ENCODE peak calls at places on chromosomes 1 and 21, in five cellular contexts. One of them, this sample, is unnamed.

GRCh38 chr1:167387251-167387910 is 130.9 kb downstream of the CD247 start:
- DNase-seq in heart left ventricle: no peak
- DNase-seq in ovary: no peak
- DNase-seq in HCT116: no peak
- DNase-seq in adrenal gland: no peak
- DNase-seq in this sample: no peak

GRCh38 chr1:47523812-47524170 is 85.9 kb downstream of the FOXD2 start:
- DNase-seq in heart left ventricle: no peak
- DNase-seq in ovary: no peak
- DNase-seq in HCT116: no peak
- DNase-seq in adrenal gland: no peak
- DNase-seq in this sample: no peak

GRCh38 chr1:204192589-204193352 is 3.5 kb downstream of the KISS1 start:
- DNase-seq in heart left ventricle: no peak
- DNase-seq in ovary: no peak
- DNase-seq in HCT116: no peak
- DNase-seq in adrenal gland: no peak
- DNase-seq in this sample: no peak

GRCh38 chr1:248697907-248698306 is 4.7 kb downstream of the OR14I1 start:
- DNase-seq in heart left ventricle: no peak
- DNase-seq in ovary: no peak
- DNase-seq in HCT116: no peak
- DNase-seq in adrenal gland: no peak
- DNase-seq in this sample: no peak

GRCh38 chr1:33407750-33408436 is 23.0 kb downstream of the PHC2 start:
- DNase-seq in heart left ventricle: no peak
- DNase-seq in ovary: no peak
- DNase-seq in HCT116: no peak
- DNase-seq in adrenal gland: no peak
- DNase-seq in this sample: no peak

GRCh38 chr1:167517535-167518330 is 596 bp downstream of the CD247 start:
- DNase-seq in heart left ventricle: no peak
- DNase-seq in ovary: no peak
- DNase-seq in HCT116: no peak
- DNase-seq in adrenal gland: peak; percentile 87
- DNase-seq in this sample: no peak

GRCh38 chr1:69947837-69948236 is 257.5 kb downstream of the LRRC40 start:
- DNase-seq in heart left ventricle: no peak
- DNase-seq in ovary: no peak
- DNase-seq in HCT116: no peak
- DNase-seq in adrenal gland: no peak
- DNase-seq in this sample: no peak

GRCh38 chr1:151868404-151868980 is 15.0 kb upstream of the THEM5 start:
- DNase-seq in heart left ventricle: no peak
- DNase-seq in ovary: no peak
- DNase-seq in HCT116: no peak
- DNase-seq in adrenal gland: no peak
- DNase-seq in this sample: no peak

GRCh38 chr1:167455786-167456446 is 62.4 kb downstream of the CD247 start:
- DNase-seq in heart left ventricle: peak; percentile 50
- DNase-seq in ovary: peak; percentile 49
- DNase-seq in HCT116: no peak
- DNase-seq in adrenal gland: peak; percentile 61
- DNase-seq in this sample: no peak

GRCh38 chr1:54985556-54985955 is 5.1 kb downstream of the TMEM61 start:
- DNase-seq in heart left ventricle: no peak
- DNase-seq in ovary: peak; percentile 4
- DNase-seq in HCT116: no peak
- DNase-seq in adrenal gland: no peak
- DNase-seq in this sample: no peak

GRCh38 chr1:211948377-211948776 is 87.0 kb downstream of the INTS7 start:
- DNase-seq in heart left ventricle: no peak
- DNase-seq in ovary: no peak
- DNase-seq in HCT116: no peak
- DNase-seq in adrenal gland: no peak
- DNase-seq in this sample: no peak

GRCh38 chr1:87279966-87280535 is 48.6 kb upstream of the LMO4 start:
- DNase-seq in heart left ventricle: no peak
- DNase-seq in ovary: no peak
- DNase-seq in HCT116: peak; percentile 10
- DNase-seq in adrenal gland: no peak
- DNase-seq in this sample: no peak

GRCh38 chr1:67735806-67736627 is 51.0 kb downstream of the GADD45A start:
- DNase-seq in heart left ventricle: peak; percentile 85
- DNase-seq in ovary: peak; percentile 90
- DNase-seq in HCT116: peak; percentile 45
- DNase-seq in adrenal gland: peak; percentile 78
- DNase-seq in this sample: peak; percentile 20

GRCh38 chr21:43360441-43361126 is 66.3 kb downstream of the SIK1 start:
- DNase-seq in heart left ventricle: no peak
- DNase-seq in ovary: no peak
- DNase-seq in HCT116: no peak
- DNase-seq in adrenal gland: no peak
- DNase-seq in this sample: no peak

GRCh38 chr1:85361606-85362005 is 85.2 kb upstream of the BCL10 start:
- DNase-seq in heart left ventricle: no peak
- DNase-seq in ovary: no peak
- DNase-seq in HCT116: no peak
- DNase-seq in adrenal gland: no peak
- DNase-seq in this sample: no peak

GRCh38 chr1:39213511-39214002 is 9.1 kb downstream of the MACF1 start:
- DNase-seq in heart left ventricle: no peak
- DNase-seq in ovary: no peak
- DNase-seq in HCT116: no peak
- DNase-seq in adrenal gland: no peak
- DNase-seq in this sample: no peak

GRCh38 chr1:155254714-155255242 is 505 bp downstream of the ENTREP3 start:
- DNase-seq in heart left ventricle: no peak
- DNase-seq in ovary: peak; percentile 69
- DNase-seq in HCT116: no peak
- DNase-seq in adrenal gland: no peak
- DNase-seq in this sample: no peak

GRCh38 chr1:2946999-2947650 is 74.1 kb upstream of the ACTRT2 start:
- DNase-seq in heart left ventricle: peak; percentile 17
- DNase-seq in ovary: no peak
- DNase-seq in HCT116: no peak
- DNase-seq in adrenal gland: no peak
- DNase-seq in this sample: no peak

GRCh38 chr1:156804572-156805243 is 11.9 kb downstream of the SH2D2A start:
- DNase-seq in heart left ventricle: peak; percentile 26
- DNase-seq in ovary: no peak
- DNase-seq in HCT116: no peak
- DNase-seq in adrenal gland: peak; percentile 58
- DNase-seq in this sample: no peak

GRCh38 chr1:179031284-179031683 is 5.6 kb downstream of the FAM20B start:
- DNase-seq in heart left ventricle: no peak
- DNase-seq in ovary: no peak
- DNase-seq in HCT116: no peak
- DNase-seq in adrenal gland: no peak
- DNase-seq in this sample: no peak

GRCh38 chr1:4150262-4150661 is 250.2 kb upstream of the C1orf174 start:
- DNase-seq in heart left ventricle: no peak
- DNase-seq in ovary: no peak
- DNase-seq in HCT116: no peak
- DNase-seq in adrenal gland: no peak
- DNase-seq in this sample: no peak

GRCh38 chr21:31557421-31557955 is 102.0 kb upstream of the SOD1 start:
- DNase-seq in heart left ventricle: no peak
- DNase-seq in ovary: peak; percentile 33
- DNase-seq in HCT116: no peak
- DNase-seq in adrenal gland: no peak
- DNase-seq in this sample: no peak

GRCh38 chr1:116919802-116920201 is 10.1 kb downstream of the PTGFRN start:
- DNase-seq in heart left ventricle: peak; percentile 48
- DNase-seq in ovary: no peak
- DNase-seq in HCT116: no peak
- DNase-seq in adrenal gland: peak; percentile 60
- DNase-seq in this sample: no peak

GRCh38 chr21:37006521-37007291 is at the start of gene RIPPLY3:
- DNase-seq in heart left ventricle: no peak
- DNase-seq in ovary: no peak
- DNase-seq in HCT116: no peak
- DNase-seq in adrenal gland: no peak
- DNase-seq in this sample: no peak

GRCh38 chr1:100718581-100718980 is 961 bp upstream of the VCAM1 start:
- DNase-seq in heart left ventricle: no peak
- DNase-seq in ovary: no peak
- DNase-seq in HCT116: no peak
- DNase-seq in adrenal gland: no peak
- DNase-seq in this sample: no peak

GRCh38 chr1:199719156-199719842 is 308.2 kb upstream of the NR5A2 start:
- DNase-seq in heart left ventricle: no peak
- DNase-seq in ovary: no peak
- DNase-seq in HCT116: no peak
- DNase-seq in adrenal gland: no peak
- DNase-seq in this sample: no peak

GRCh38 chr1:24417681-24418080 is 2.1 kb downstream of the NIPAL3 start:
- DNase-seq in heart left ventricle: no peak
- DNase-seq in ovary: no peak
- DNase-seq in HCT116: no peak
- DNase-seq in adrenal gland: no peak
- DNase-seq in this sample: no peak

GRCh38 chr1:38114231-38114630 is 67.6 kb upstream of the POU3F1 start:
- DNase-seq in heart left ventricle: no peak
- DNase-seq in ovary: no peak
- DNase-seq in HCT116: no peak
- DNase-seq in adrenal gland: no peak
- DNase-seq in this sample: no peak

GRCh38 chr21:30463713-30464112 is 16.5 kb downstream of the KRTAP19-1 start:
- DNase-seq in heart left ventricle: no peak
- DNase-seq in ovary: no peak
- DNase-seq in HCT116: no peak
- DNase-seq in adrenal gland: no peak
- DNase-seq in this sample: no peak

GRCh38 chr1:18241932-18242331 is 134.3 kb downstream of the IGSF21 start:
- DNase-seq in heart left ventricle: no peak
- DNase-seq in ovary: no peak
- DNase-seq in HCT116: no peak
- DNase-seq in adrenal gland: peak; percentile 87
- DNase-seq in this sample: no peak

GRCh38 chr1:169089776-169090175 is 16.7 kb upstream of the ATP1B1 start:
- DNase-seq in heart left ventricle: no peak
- DNase-seq in ovary: no peak
- DNase-seq in HCT116: no peak
- DNase-seq in adrenal gland: no peak
- DNase-seq in this sample: no peak

GRCh38 chr1:25906644-25907300 is 553 bp upstream of the STMN1 start:
- DNase-seq in heart left ventricle: no peak
- DNase-seq in ovary: no peak
- DNase-seq in HCT116: no peak
- DNase-seq in adrenal gland: peak; percentile 70
- DNase-seq in this sample: no peak

GRCh38 chr1:53502641-53503432 is 43.6 kb downstream of the DMRTB1 start:
- DNase-seq in heart left ventricle: peak; percentile 5
- DNase-seq in ovary: no peak
- DNase-seq in HCT116: no peak
- DNase-seq in adrenal gland: no peak
- DNase-seq in this sample: no peak

GRCh38 chr1:32900371-32900955 is 726 bp downstream of the TMEM54 start:
- DNase-seq in heart left ventricle: no peak
- DNase-seq in ovary: peak; percentile 30
- DNase-seq in HCT116: no peak
- DNase-seq in adrenal gland: no peak
- DNase-seq in this sample: no peak

GRCh38 chr21:36628096-36628495 is 70.8 kb upstream of the SIM2 start:
- DNase-seq in heart left ventricle: no peak
- DNase-seq in ovary: no peak
- DNase-seq in HCT116: no peak
- DNase-seq in adrenal gland: no peak
- DNase-seq in this sample: no peak

GRCh38 chr1:11473635-11474034 is 5.3 kb upstream of the DISP3 start:
- DNase-seq in heart left ventricle: no peak
- DNase-seq in ovary: no peak
- DNase-seq in HCT116: no peak
- DNase-seq in adrenal gland: no peak
- DNase-seq in this sample: no peak
- H3K27me3 ChIP-seq in heart left ventricle: no peaks in the 10 kb centered on the region
- H3K27me3 ChIP-seq in ovary: no peaks in the 10 kb centered on the region
- H3K27me3 ChIP-seq in HCT116: peaks cover 61% of the 10 kb centered on the region
- H3K27me3 ChIP-seq in adrenal gland: peaks cover 8% of the 10 kb centered on the region
- H3K27me3 ChIP-seq in this sample: peaks cover 9% of the 10 kb centered on the region

DNA sequence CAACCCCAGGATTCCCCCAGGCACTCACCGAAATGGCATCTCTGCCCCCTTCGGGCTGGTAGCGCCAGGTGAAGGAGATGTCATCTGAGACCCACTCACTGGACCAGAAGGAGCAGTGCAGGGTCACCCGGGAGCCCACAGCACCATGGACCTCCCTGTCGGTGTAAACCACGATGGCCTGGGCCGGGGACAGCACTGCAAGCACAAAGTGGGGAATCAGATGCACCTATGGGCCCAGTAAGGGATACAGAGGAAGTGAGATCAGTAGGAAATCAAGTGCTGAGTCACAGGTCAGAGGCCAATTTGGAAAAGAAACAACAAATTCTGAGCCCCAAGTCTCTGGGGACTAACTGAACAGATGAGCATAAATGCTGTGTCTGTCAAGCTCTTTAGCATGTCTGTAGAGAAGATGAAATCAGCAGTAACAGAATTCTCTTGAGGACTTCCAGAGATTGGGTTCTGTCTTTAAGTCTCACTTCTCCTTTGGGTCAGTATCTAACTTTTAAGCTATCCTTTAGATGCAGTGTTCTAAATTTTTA is 2.5 kb downstream of the MPZ start:
- DNase-seq in heart left ventricle: no peak
- DNase-seq in ovary: no peak
- DNase-seq in HCT116: no peak
- DNase-seq in adrenal gland: peak; percentile 57
- DNase-seq in this sample: no peak
- TF ChIP-seq POLR2A in heart left ventricle: no peak
- TF ChIP-seq POLR2A in ovary: no peak
- TF ChIP-seq POLR2A in HCT116: no peak
- TF ChIP-seq POLR2A in adrenal gland: no peak
- TF ChIP-seq POLR2A in this sample: no peak

GRCh38 chr1:1198423-1199140 is 7.8 kb downstream of the TNFRSF18 start:
- DNase-seq in heart left ventricle: peak; percentile 18
- DNase-seq in ovary: peak; percentile 24
- DNase-seq in HCT116: no peak
- DNase-seq in adrenal gland: no peak
- DNase-seq in this sample: no peak

GRCh38 chr1:1199141-1199960 is 7.0 kb downstream of the TNFRSF18 start:
- DNase-seq in heart left ventricle: peak; percentile 20
- DNase-seq in ovary: peak; percentile 24
- DNase-seq in HCT116: no peak
- DNase-seq in adrenal gland: no peak
- DNase-seq in this sample: no peak

GRCh38 chr1:1199961-1200875 is 6.2 kb downstream of the TNFRSF18 start:
- DNase-seq in heart left ventricle: peak; percentile 31
- DNase-seq in ovary: peak; percentile 30
- DNase-seq in HCT116: no peak
- DNase-seq in adrenal gland: no peak
- DNase-seq in this sample: no peak

GRCh38 chr1:1202831-1203560 is 3.4 kb downstream of the TNFRSF18 start:
- DNase-seq in heart left ventricle: peak; percentile 17
- DNase-seq in ovary: peak; percentile 29
- DNase-seq in HCT116: no peak
- DNase-seq in adrenal gland: no peak
- DNase-seq in this sample: no peak

GRCh38 chr1:1200876-1201810 is 5.2 kb downstream of the TNFRSF18 start:
- DNase-seq in heart left ventricle: peak; percentile 69
- DNase-seq in ovary: peak; percentile 67
- DNase-seq in HCT116: no peak
- DNase-seq in adrenal gland: no peak
- DNase-seq in this sample: no peak
- H3K4me3 ChIP-seq in heart left ventricle: peak overlapping the region; percentile 57
- H3K4me3 ChIP-seq in ovary: peak overlapping the region; percentile 40
- H3K4me3 ChIP-seq in HCT116: peak overlapping the region; percentile 56
- H3K4me3 ChIP-seq in adrenal gland: peak overlapping the region; percentile 69
- H3K4me3 ChIP-seq in this sample: peak overlapping the region; percentile 69

GRCh38 chr1:202268032-202268431 is 73.7 kb downstream of the UBE2T start:
- DNase-seq in heart left ventricle: no peak
- DNase-seq in ovary: no peak
- DNase-seq in HCT116: no peak
- DNase-seq in adrenal gland: no peak
- DNase-seq in this sample: no peak
- H3K27me3 ChIP-seq in heart left ventricle: peaks cover 6% of the 10 kb centered on the region
- H3K27me3 ChIP-seq in ovary: no peaks in the 10 kb centered on the region
- H3K27me3 ChIP-seq in HCT116: peaks cover 58% of the 10 kb centered on the region
- H3K27me3 ChIP-seq in adrenal gland: no peaks in the 10 kb centered on the region
- H3K27me3 ChIP-seq in this sample: peaks cover 4% of the 10 kb centered on the region

This sample was measured in esophagus squamous epithelium.